ENCODE peak calls at places on chromosomes 13 and 19, in ten cellular contexts. Y, Z, S, R, P, H, T, C, Q and W are unnamed samples.
A peak's percentile ranks its signal among the peaks of the same experiment; 100 is the strongest.

GRCh38 chr19:42092350-42092749 is 16.4 kb downstream of the ZNF574 start:
- DNase-seq in Q (no peak), R (no peak), S (peak; percentile 77), Y (peak; percentile 40), T (no peak), Z (peak; percentile 47), P (no peak), H (peak; percentile 28), C (no peak), W (no peak)

GRCh38 chr13:106561551-106562170 is 6.3 kb downstream of the ARGLU1 start:
- DNase-seq in Y (peak; percentile 30), H (peak; percentile 12), T (no peak), Z (peak; percentile 47), R (no peak), Q (no peak), C (no peak), S (no peak), P (no peak), W (no peak)

GRCh38 chr13:43304449-43304848 is 281.1 kb downstream of the DNAJC15 start:
- DNase-seq in Y (no peak), T (no peak), S (no peak), Q (no peak), C (no peak), P (no peak), H (no peak), R (no peak), Z (no peak), W (no peak)

GRCh38 chr19:38057954-38058690 is 151.1 kb downstream of the SIPA1L3 start:
- DNase-seq in Z (no peak), S (peak; percentile 61), P (no peak), C (no peak), T (no peak), Q (no peak), H (peak; percentile 63), R (no peak), Y (no peak), W (no peak)

GRCh38 chr19:23318143-23318542 is 67.9 kb upstream of the ZNF724 start:
- DNase-seq in R (no peak), Z (peak; percentile 4), C (no peak), P (no peak), Y (no peak), Q (no peak), H (no peak), S (no peak), T (no peak), W (peak; percentile 45)

GRCh38 chr19:40224342-40225148 is 1.9 kb downstream of the CCNP start:
- DNase-seq in T (no peak), Q (no peak), R (no peak), S (no peak), P (no peak), C (no peak), H (no peak), Z (no peak), Y (no peak), W (peak; percentile 59)

GRCh38 chr19:15048885-15049541 is at the start of gene CASP14:
- DNase-seq in H (no peak), Q (no peak), P (no peak), Z (no peak), R (no peak), Y (no peak), S (no peak), C (no peak), T (no peak), W (no peak)

GRCh38 chr13:46478641-46479040 is 74.3 kb upstream of the LRCH1 start:
- DNase-seq in Z (no peak), S (no peak), T (no peak), Y (no peak), H (no peak), Q (no peak), C (no peak), R (no peak), P (no peak), W (no peak)

GRCh38 chr19:19421326-19421725 is 15.9 kb downstream of the GATAD2A start:
- DNase-seq in Y (no peak), H (no peak), S (no peak), R (no peak), P (no peak), Z (no peak), T (no peak), C (no peak), Q (no peak), W (no peak)

GRCh38 chr13:28012383-28012782 is 23.9 kb upstream of the URAD start:
- DNase-seq in R (no peak), T (no peak), H (no peak), Y (no peak), P (no peak), S (no peak), Z (no peak), C (no peak), Q (no peak), W (peak; percentile 74)

GRCh38 chr13:30334663-30335386 is 27.5 kb upstream of the KATNAL1 start:
- DNase-seq in P (no peak), Q (no peak), Y (peak; percentile 58), H (peak; percentile 54), S (peak; percentile 73), R (no peak), C (peak; percentile 64), Z (no peak), T (peak; percentile 21), W (no peak)

GRCh38 chr13:80572308-80572676 is 231.4 kb upstream of the SPRY2 start:
- DNase-seq in R (no peak), H (no peak), S (no peak), P (no peak), C (no peak), Q (no peak), Y (no peak), T (no peak), Z (no peak), W (no peak)

GRCh38 chr13:80604094-80604493 is 263.2 kb upstream of the SPRY2 start:
- DNase-seq in Z (no peak), T (no peak), P (no peak), R (no peak), H (peak; percentile 1), Q (no peak), S (no peak), Y (peak; percentile 8), C (no peak), W (no peak)

GRCh38 chr19:4967738-4968461 is 1.0 kb upstream of the KDM4B start:
- DNase-seq in S (no peak), Q (no peak), P (no peak), R (no peak), Z (peak; percentile 15), Y (no peak), C (no peak), H (no peak), T (peak; percentile 4), W (no peak)

GRCh38 chr13:22839554-22840286 is 341.1 kb upstream of the SGCG start:
- DNase-seq in Y (no peak), Z (no peak), H (no peak), P (no peak), R (no peak), Q (no peak), S (no peak), C (no peak), T (no peak), W (no peak)

GRCh38 chr19:4640247-4641000 is 1.1 kb downstream of the TNFAIP8L1 start:
- DNase-seq in Q (no peak), H (peak; percentile 73), Z (no peak), Y (no peak), T (no peak), C (no peak), P (no peak), R (no peak), S (peak; percentile 73), W (no peak)

GRCh38 chr13:51267581-51267980 is 45.4 kb downstream of the FAM124A start:
- DNase-seq in R (no peak), T (no peak), Y (no peak), Q (no peak), Z (no peak), C (no peak), H (no peak), S (peak; percentile 51), P (no peak), W (no peak)